ENCODE peak calls at places on chromosomes 6 and 20, in seven cellular contexts. One of them, this sample, is unnamed. For H3K27me3 and H3K36me3, the result is how much of the 10 kb centered on the place peaks cover.

GRCh38 chr20:18796282-18796833 is 17.2 kb upstream of the SCP2D1 start:
- DNase-seq in stomach: no peak
- DNase-seq in left ventricle myocardium inferior: no peak
- DNase-seq in breast epithelium: no peak
- DNase-seq in neural progenitor cell: no peak
- DNase-seq in Peyer's patch: no peak
- DNase-seq in GM12878: no peak
- DNase-seq in this sample: no peak

GRCh38 chr6:113632220-113632864 is 224.8 kb upstream of the MARCKS start:
- DNase-seq in Peyer's patch: no peak
- DNase-seq in stomach: peak
- DNase-seq in GM12878: peak
- DNase-seq in neural progenitor cell: no peak
- DNase-seq in breast epithelium: no peak
- DNase-seq in left ventricle myocardium inferior: peak
- DNase-seq in this sample: no peak

GRCh38 chr6:28543671-28544131 is 18.0 kb downstream of the GPX5 start:
- DNase-seq in stomach: no peak
- DNase-seq in left ventricle myocardium inferior: no peak
- DNase-seq in Peyer's patch: no peak
- DNase-seq in breast epithelium: no peak
- DNase-seq in GM12878: no peak
- DNase-seq in neural progenitor cell: peak
- DNase-seq in this sample: no peak

GRCh38 chr6:108961985-108962384 is 113.8 kb downstream of the ARMC2 start:
- DNase-seq in left ventricle myocardium inferior: no peak
- DNase-seq in stomach: no peak
- DNase-seq in neural progenitor cell: no peak
- DNase-seq in Peyer's patch: no peak
- DNase-seq in GM12878: no peak
- DNase-seq in breast epithelium: no peak
- DNase-seq in this sample: no peak

GRCh38 chr6:125356888-125357287 is 55.1 kb upstream of the HDDC2 start:
- DNase-seq in GM12878: no peak
- DNase-seq in neural progenitor cell: no peak
- DNase-seq in left ventricle myocardium inferior: no peak
- DNase-seq in breast epithelium: no peak
- DNase-seq in stomach: no peak
- DNase-seq in Peyer's patch: no peak
- DNase-seq in this sample: no peak

GRCh38 chr20:11935754-11936551 is 18.3 kb downstream of the BTBD3 start:
- DNase-seq in Peyer's patch: no peak
- DNase-seq in neural progenitor cell: no peak
- DNase-seq in breast epithelium: no peak
- DNase-seq in stomach: no peak
- DNase-seq in GM12878: no peak
- DNase-seq in left ventricle myocardium inferior: no peak
- DNase-seq in this sample: no peak

GRCh38 chr6:20632696-20633095 is 98.4 kb downstream of the CDKAL1 start:
- DNase-seq in stomach: no peak
- DNase-seq in neural progenitor cell: no peak
- DNase-seq in breast epithelium: no peak
- DNase-seq in left ventricle myocardium inferior: no peak
- DNase-seq in GM12878: no peak
- DNase-seq in Peyer's patch: no peak
- DNase-seq in this sample: no peak

GRCh38 chr6:35419431-35419830 is 32.7 kb upstream of the FANCE start:
- DNase-seq in left ventricle myocardium inferior: no peak
- DNase-seq in stomach: no peak
- DNase-seq in neural progenitor cell: peak
- DNase-seq in Peyer's patch: no peak
- DNase-seq in breast epithelium: no peak
- DNase-seq in GM12878: no peak
- DNase-seq in this sample: no peak

GRCh38 chr20:1833728-1834726 is 61.2 kb upstream of the SIRPA start:
- DNase-seq in left ventricle myocardium inferior: no peak
- DNase-seq in stomach: no peak
- DNase-seq in Peyer's patch: no peak
- DNase-seq in neural progenitor cell: no peak
- DNase-seq in breast epithelium: no peak
- DNase-seq in GM12878: no peak
- DNase-seq in this sample: no peak

GRCh38 chr6:50185006-50185405 is 135.3 kb upstream of the DEFB112 start:
- DNase-seq in left ventricle myocardium inferior: no peak
- DNase-seq in Peyer's patch: no peak
- DNase-seq in GM12878: no peak
- DNase-seq in breast epithelium: no peak
- DNase-seq in neural progenitor cell: peak
- DNase-seq in stomach: no peak
- DNase-seq in this sample: no peak

GRCh38 chr20:14706555-14706954 is 369.1 kb upstream of the FLRT3 start:
- DNase-seq in Peyer's patch: no peak
- DNase-seq in neural progenitor cell: no peak
- DNase-seq in stomach: no peak
- DNase-seq in breast epithelium: no peak
- DNase-seq in GM12878: no peak
- DNase-seq in left ventricle myocardium inferior: no peak
- DNase-seq in this sample: no peak

GRCh38 chr6:44474643-44475042 is 87.1 kb downstream of the CDC5L start:
- DNase-seq in left ventricle myocardium inferior: no peak
- DNase-seq in GM12878: no peak
- DNase-seq in stomach: no peak
- DNase-seq in breast epithelium: no peak
- DNase-seq in Peyer's patch: no peak
- DNase-seq in neural progenitor cell: no peak
- DNase-seq in this sample: no peak

GRCh38 chr6:44475779-44476434 is 88.4 kb downstream of the CDC5L start:
- DNase-seq in left ventricle myocardium inferior: peak
- DNase-seq in neural progenitor cell: peak
- DNase-seq in Peyer's patch: peak
- DNase-seq in breast epithelium: peak
- DNase-seq in stomach: peak
- DNase-seq in GM12878: no peak
- DNase-seq in this sample: no peak

GRCh38 chr6:44476849-44477248 is 89.3 kb downstream of the CDC5L start:
- DNase-seq in GM12878: no peak
- DNase-seq in breast epithelium: no peak
- DNase-seq in left ventricle myocardium inferior: no peak
- DNase-seq in neural progenitor cell: no peak
- DNase-seq in Peyer's patch: no peak
- DNase-seq in stomach: no peak
- DNase-seq in this sample: no peak

GRCh38 chr6:44473870-44474631 is 86.5 kb downstream of the CDC5L start:
- DNase-seq in GM12878: no peak
- DNase-seq in breast epithelium: no peak
- DNase-seq in Peyer's patch: no peak
- DNase-seq in neural progenitor cell: no peak
- DNase-seq in stomach: no peak
- DNase-seq in left ventricle myocardium inferior: no peak
- DNase-seq in this sample: no peak

GRCh38 chr6:44475417-44475778 is 87.9 kb downstream of the CDC5L start:
- DNase-seq in Peyer's patch: no peak
- DNase-seq in breast epithelium: no peak
- DNase-seq in GM12878: no peak
- DNase-seq in stomach: no peak
- DNase-seq in left ventricle myocardium inferior: no peak
- DNase-seq in neural progenitor cell: no peak
- DNase-seq in this sample: no peak
- H3K27me3 ChIP-seq in Peyer's patch: under half
- H3K27me3 ChIP-seq in breast epithelium: under half
- H3K27me3 ChIP-seq in GM12878: under half
- H3K27me3 ChIP-seq in stomach: under half
- H3K27me3 ChIP-seq in left ventricle myocardium inferior: under half
- H3K27me3 ChIP-seq in neural progenitor cell: under half
- H3K27me3 ChIP-seq in this sample: under half

GRCh38 chr20:41476013-41476441 is 109.4 kb upstream of the EMILIN3 start:
- DNase-seq in left ventricle myocardium inferior: no peak
- DNase-seq in neural progenitor cell: no peak
- DNase-seq in Peyer's patch: no peak
- DNase-seq in breast epithelium: no peak
- DNase-seq in stomach: peak
- DNase-seq in GM12878: no peak
- DNase-seq in this sample: no peak
- H3K36me3 ChIP-seq in left ventricle myocardium inferior: under half
- H3K36me3 ChIP-seq in neural progenitor cell: under half
- H3K36me3 ChIP-seq in Peyer's patch: under half
- H3K36me3 ChIP-seq in breast epithelium: under half
- H3K36me3 ChIP-seq in stomach: under half
- H3K36me3 ChIP-seq in GM12878: under half
- H3K36me3 ChIP-seq in this sample: under half

DNA sequence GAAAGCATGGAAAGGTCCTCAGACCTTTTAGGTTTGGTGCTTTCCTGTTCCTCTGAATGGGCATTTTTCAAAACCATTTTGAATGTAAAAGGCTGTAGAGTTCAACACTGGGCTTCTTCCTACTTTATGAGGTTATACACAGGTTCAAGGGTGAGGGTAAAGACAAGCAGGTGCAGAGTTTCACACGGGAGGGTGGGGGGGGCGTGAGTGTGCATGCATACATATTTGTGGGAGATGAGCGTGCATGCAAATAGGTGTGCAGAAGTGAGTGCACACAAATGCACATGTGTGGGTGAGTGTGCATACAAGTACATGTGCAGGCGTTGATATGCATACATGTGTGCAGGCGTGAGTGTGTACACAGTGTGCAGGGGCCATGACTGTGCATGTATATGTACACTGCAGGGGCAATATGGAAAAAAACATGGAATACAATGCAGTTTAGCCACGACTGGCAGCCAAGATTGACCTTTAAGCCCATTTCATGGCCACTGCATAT is 183.1 kb downstream of the GMPR start:
- DNase-seq in neural progenitor cell: no peak
- DNase-seq in GM12878: no peak
- DNase-seq in stomach: no peak
- DNase-seq in left ventricle myocardium inferior: no peak
- DNase-seq in Peyer's patch: no peak
- DNase-seq in breast epithelium: no peak
- DNase-seq in this sample: no peak
- H3K4me3 ChIP-seq in neural progenitor cell: no peak
- H3K4me3 ChIP-seq in GM12878: no peak
- H3K4me3 ChIP-seq in stomach: no peak
- H3K4me3 ChIP-seq in left ventricle myocardium inferior: no peak
- H3K4me3 ChIP-seq in Peyer's patch: no peak
- H3K4me3 ChIP-seq in breast epithelium: no peak
- H3K4me3 ChIP-seq in this sample: no peak

DNA sequence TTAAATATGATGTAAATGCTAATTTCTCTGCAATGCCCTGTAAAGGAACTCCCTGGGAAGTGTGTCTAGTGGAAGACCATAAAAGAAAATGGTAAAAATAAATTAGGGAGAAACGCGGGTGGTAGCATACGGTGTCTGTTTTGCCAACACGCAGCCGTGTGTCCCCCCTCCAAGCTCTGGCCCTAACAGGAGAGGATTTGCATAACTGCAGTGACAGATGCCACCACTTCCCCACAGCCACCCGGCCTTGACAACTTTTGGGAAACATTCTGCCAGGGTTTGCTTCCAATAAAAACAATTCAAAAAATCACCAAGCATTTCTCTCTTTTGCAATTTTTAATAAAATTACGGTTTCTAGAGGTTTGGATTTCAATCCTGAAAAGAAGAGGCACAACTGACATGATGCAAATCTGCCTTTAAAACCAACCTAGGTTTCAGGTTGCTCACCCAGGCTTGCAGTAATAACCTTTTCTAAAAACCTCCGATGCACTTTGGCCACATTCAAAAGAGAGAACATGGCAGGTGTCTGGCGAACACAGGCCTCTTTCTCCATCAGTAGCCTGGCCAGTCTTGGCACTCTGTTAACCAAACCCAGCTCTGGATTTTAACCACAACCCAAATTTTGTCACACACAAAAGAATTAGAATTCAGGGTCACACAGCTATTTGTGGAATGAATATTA is 55.6 kb upstream of the MAFB start:
- DNase-seq in left ventricle myocardium inferior: no peak
- DNase-seq in GM12878: no peak
- DNase-seq in breast epithelium: no peak
- DNase-seq in Peyer's patch: no peak
- DNase-seq in stomach: no peak
- DNase-seq in neural progenitor cell: no peak
- DNase-seq in this sample: no peak
- H3K27me3 ChIP-seq in left ventricle myocardium inferior: under half
- H3K27me3 ChIP-seq in GM12878: under half
- H3K27me3 ChIP-seq in breast epithelium: under half
- H3K27me3 ChIP-seq in Peyer's patch: under half
- H3K27me3 ChIP-seq in stomach: under half
- H3K27me3 ChIP-seq in neural progenitor cell: under half
- H3K27me3 ChIP-seq in this sample: under half

DNA sequence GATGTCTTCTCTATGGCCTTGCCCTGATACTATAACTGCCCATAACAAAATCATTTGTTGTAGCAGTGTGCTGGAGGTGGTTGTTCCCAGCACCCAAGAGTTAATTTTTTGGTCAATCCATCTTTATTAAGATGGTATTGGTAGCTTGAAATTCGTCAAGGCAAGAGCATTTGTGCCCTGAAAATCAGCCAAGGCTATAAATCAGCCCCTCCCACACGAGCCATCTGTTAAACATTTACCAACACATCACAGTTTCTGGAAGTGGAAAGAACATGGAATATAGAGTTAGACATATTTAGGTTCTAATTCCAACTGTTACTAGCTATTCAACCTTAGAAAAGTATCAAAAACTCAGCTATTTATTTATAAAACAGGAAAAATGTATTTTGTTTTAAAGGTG is 888.4 kb upstream of the GJE1 start:
- DNase-seq in GM12878: no peak
- DNase-seq in neural progenitor cell: no peak
- DNase-seq in Peyer's patch: no peak
- DNase-seq in left ventricle myocardium inferior: no peak
- DNase-seq in breast epithelium: no peak
- DNase-seq in stomach: no peak
- DNase-seq in this sample: no peak
- H3K36me3 ChIP-seq in GM12878: under half
- H3K36me3 ChIP-seq in neural progenitor cell: under half
- H3K36me3 ChIP-seq in Peyer's patch: under half
- H3K36me3 ChIP-seq in left ventricle myocardium inferior: under half
- H3K36me3 ChIP-seq in breast epithelium: under half
- H3K36me3 ChIP-seq in stomach: under half
- H3K36me3 ChIP-seq in this sample: under half

This sample was measured in esophagus squamous epithelium.